ENCODE peak calls at places on chromosome 11, in six cellular contexts. One of them, this sample, is unnamed.

GRCh38 chr11:93193721-93194120 is 4.1 kb downstream of the SLC36A4 start:
- DNase-seq in mucosa of descending colon: no peak
- DNase-seq in ovary: no peak
- DNase-seq in CD8-positive, alpha-beta T cell: no peak
- DNase-seq in brain microvascular endothelial cell: no peak
- DNase-seq in tibial artery: no peak
- DNase-seq in this sample: no peak

GRCh38 chr11:61104963-61105362 is 2.7 kb downstream of the CD5 start:
- DNase-seq in tibial artery: no peak
- DNase-seq in mucosa of descending colon: no peak
- DNase-seq in CD8-positive, alpha-beta T cell: no peak
- DNase-seq in brain microvascular endothelial cell: no peak
- DNase-seq in ovary: no peak
- DNase-seq in this sample: no peak

GRCh38 chr11:103067118-103067517 is 24.8 kb downstream of the DCUN1D5 start:
- DNase-seq in brain microvascular endothelial cell: no peak
- DNase-seq in ovary: no peak
- DNase-seq in tibial artery: no peak
- DNase-seq in CD8-positive, alpha-beta T cell: no peak
- DNase-seq in mucosa of descending colon: no peak
- DNase-seq in this sample: no peak

GRCh38 chr11:363948-364761 is 5.1 kb upstream of the B4GALNT4 start:
- DNase-seq in CD8-positive, alpha-beta T cell: peak; percentile 72
- DNase-seq in brain microvascular endothelial cell: no peak
- DNase-seq in tibial artery: peak; percentile 7
- DNase-seq in mucosa of descending colon: peak; percentile 89
- DNase-seq in ovary: no peak
- DNase-seq in this sample: no peak

GRCh38 chr11:82865841-82866240 is 34.4 kb downstream of the PRCP start:
- DNase-seq in brain microvascular endothelial cell: peak; percentile 8
- DNase-seq in CD8-positive, alpha-beta T cell: no peak
- DNase-seq in ovary: no peak
- DNase-seq in tibial artery: no peak
- DNase-seq in mucosa of descending colon: no peak
- DNase-seq in this sample: no peak

GRCh38 chr11:12139144-12139881 is 28.9 kb downstream of the MICAL2 start:
- DNase-seq in CD8-positive, alpha-beta T cell: no peak
- DNase-seq in ovary: peak; percentile 53
- DNase-seq in mucosa of descending colon: peak; percentile 57
- DNase-seq in tibial artery: peak; percentile 40
- DNase-seq in brain microvascular endothelial cell: peak; percentile 56
- DNase-seq in this sample: peak; percentile 72

GRCh38 chr11:33773399-33774355 is 643 bp downstream of the FBXO3 start:
- DNase-seq in ovary: peak; percentile 27
- DNase-seq in tibial artery: peak; percentile 21
- DNase-seq in CD8-positive, alpha-beta T cell: peak; percentile 67
- DNase-seq in brain microvascular endothelial cell: no peak
- DNase-seq in mucosa of descending colon: no peak
- DNase-seq in this sample: no peak

GRCh38 chr11:72848846-72849466 is 34.7 kb downstream of the ATG16L2 start:
- DNase-seq in ovary: peak; percentile 37
- DNase-seq in CD8-positive, alpha-beta T cell: peak; percentile 46
- DNase-seq in brain microvascular endothelial cell: no peak
- DNase-seq in mucosa of descending colon: peak; percentile 41
- DNase-seq in tibial artery: no peak
- DNase-seq in this sample: no peak

GRCh38 chr11:68053117-68053516 is 14.3 kb downstream of the TCIRG1 start:
- DNase-seq in tibial artery: no peak
- DNase-seq in CD8-positive, alpha-beta T cell: no peak
- DNase-seq in mucosa of descending colon: no peak
- DNase-seq in ovary: no peak
- DNase-seq in brain microvascular endothelial cell: no peak
- DNase-seq in this sample: no peak

GRCh38 chr11:17890333-17890732 is 122.5 kb downstream of the SERGEF start:
- DNase-seq in brain microvascular endothelial cell: no peak
- DNase-seq in mucosa of descending colon: no peak
- DNase-seq in CD8-positive, alpha-beta T cell: no peak
- DNase-seq in ovary: no peak
- DNase-seq in tibial artery: no peak
- DNase-seq in this sample: no peak

GRCh38 chr11:72641900-72642814 is 32.1 kb downstream of the PDE2A start:
- DNase-seq in mucosa of descending colon: peak; percentile 63
- DNase-seq in tibial artery: no peak
- DNase-seq in brain microvascular endothelial cell: no peak
- DNase-seq in ovary: peak; percentile 44
- DNase-seq in CD8-positive, alpha-beta T cell: no peak
- DNase-seq in this sample: no peak

GRCh38 chr11:61756452-61757212 is 4.2 kb downstream of the MYRF start:
- DNase-seq in tibial artery: no peak
- DNase-seq in CD8-positive, alpha-beta T cell: peak; percentile 34
- DNase-seq in ovary: no peak
- DNase-seq in mucosa of descending colon: peak; percentile 81
- DNase-seq in brain microvascular endothelial cell: peak; percentile 48
- DNase-seq in this sample: no peak

GRCh38 chr11:112459001-112459400 is 198.3 kb upstream of the PLET1 start:
- DNase-seq in brain microvascular endothelial cell: no peak
- DNase-seq in CD8-positive, alpha-beta T cell: no peak
- DNase-seq in ovary: no peak
- DNase-seq in mucosa of descending colon: no peak
- DNase-seq in tibial artery: no peak
- DNase-seq in this sample: no peak

GRCh38 chr11:27055065-27055682 is 14.6 kb downstream of the BBOX1 start:
- DNase-seq in mucosa of descending colon: no peak
- DNase-seq in ovary: no peak
- DNase-seq in tibial artery: no peak
- DNase-seq in brain microvascular endothelial cell: peak; percentile 83
- DNase-seq in CD8-positive, alpha-beta T cell: no peak
- DNase-seq in this sample: peak; percentile 46

GRCh38 chr11:113952588-113952987 is 22.3 kb upstream of the HTR3A start:
- DNase-seq in mucosa of descending colon: no peak
- DNase-seq in ovary: no peak
- DNase-seq in CD8-positive, alpha-beta T cell: no peak
- DNase-seq in brain microvascular endothelial cell: no peak
- DNase-seq in tibial artery: no peak
- DNase-seq in this sample: no peak

GRCh38 chr11:129995163-129995562 is 7.5 kb downstream of the PRDM10 start:
- DNase-seq in ovary: no peak
- DNase-seq in CD8-positive, alpha-beta T cell: no peak
- DNase-seq in tibial artery: no peak
- DNase-seq in mucosa of descending colon: no peak
- DNase-seq in brain microvascular endothelial cell: no peak
- DNase-seq in this sample: no peak

GRCh38 chr11:129989437-129989836 is 13.2 kb downstream of the PRDM10 start:
- DNase-seq in brain microvascular endothelial cell: no peak
- DNase-seq in mucosa of descending colon: no peak
- DNase-seq in ovary: no peak
- DNase-seq in tibial artery: no peak
- DNase-seq in CD8-positive, alpha-beta T cell: no peak
- DNase-seq in this sample: no peak

GRCh38 chr11:129996113-129996870 is 6.3 kb downstream of the PRDM10 start:
- DNase-seq in tibial artery: no peak
- DNase-seq in ovary: no peak
- DNase-seq in mucosa of descending colon: no peak
- DNase-seq in CD8-positive, alpha-beta T cell: no peak
- DNase-seq in brain microvascular endothelial cell: no peak
- DNase-seq in this sample: no peak

GRCh38 chr11:129987950-129988349 is 14.7 kb downstream of the PRDM10 start:
- DNase-seq in ovary: no peak
- DNase-seq in tibial artery: no peak
- DNase-seq in mucosa of descending colon: no peak
- DNase-seq in CD8-positive, alpha-beta T cell: no peak
- DNase-seq in brain microvascular endothelial cell: no peak
- DNase-seq in this sample: no peak

DNA sequence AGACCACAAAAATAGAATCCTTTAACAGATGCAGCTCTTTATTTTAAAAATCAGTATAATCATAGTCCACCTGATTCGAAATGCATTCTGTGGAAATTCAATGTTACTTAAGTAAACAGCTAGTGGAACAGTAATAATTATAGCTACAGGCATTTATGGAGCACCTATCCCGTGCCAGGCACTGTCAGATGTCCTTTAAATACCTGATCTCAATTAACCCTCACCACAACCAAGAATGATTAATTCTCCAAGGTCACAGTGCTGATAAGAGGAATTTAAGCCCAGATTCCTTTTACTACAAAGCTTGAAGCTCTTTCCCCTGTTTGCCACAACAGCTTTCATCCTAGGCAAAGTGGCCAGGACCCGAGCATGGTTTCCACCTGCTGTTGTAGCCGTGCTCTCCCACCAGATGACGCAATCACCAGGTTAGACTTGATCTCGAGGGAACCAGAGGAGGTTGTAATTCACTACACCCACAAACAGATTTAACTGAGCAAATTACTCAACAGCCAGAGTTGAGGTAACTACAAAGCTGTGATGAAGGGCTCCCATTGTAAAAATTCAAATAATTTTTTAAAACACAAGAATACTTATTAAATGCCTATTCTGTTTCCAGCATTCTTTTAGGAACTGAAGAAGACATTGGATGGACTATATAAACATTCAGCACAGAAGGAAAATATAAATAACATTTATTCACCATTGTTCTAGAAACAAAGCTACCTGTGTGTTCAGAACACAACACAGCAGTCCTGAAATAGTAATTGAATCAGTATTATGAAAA is 10.3 kb downstream of the PRDM10 start:
- DNase-seq in tibial artery: no peak
- DNase-seq in brain microvascular endothelial cell: no peak
- DNase-seq in mucosa of descending colon: peak; percentile 58
- DNase-seq in CD8-positive, alpha-beta T cell: peak; percentile 49
- DNase-seq in ovary: no peak
- DNase-seq in this sample: no peak
- TF ChIP-seq CTCF in tibial artery: no peak
- TF ChIP-seq CTCF in brain microvascular endothelial cell: peak; percentile 27
- TF ChIP-seq CTCF in mucosa of descending colon: no peak
- TF ChIP-seq CTCF in CD8-positive, alpha-beta T cell: peak; percentile 42
- TF ChIP-seq CTCF in ovary: no peak
- TF ChIP-seq CTCF in this sample: no peak

GRCh38 chr11:65491163-65491465 is 7.7 kb upstream of the MALAT1 start:
- DNase-seq in tibial artery: no peak
- DNase-seq in brain microvascular endothelial cell: peak; percentile 30
- DNase-seq in CD8-positive, alpha-beta T cell: no peak
- DNase-seq in mucosa of descending colon: peak; percentile 39
- DNase-seq in ovary: no peak
- DNase-seq in this sample: no peak

GRCh38 chr11:65491614-65492386 is 7.0 kb upstream of the MALAT1 start:
- DNase-seq in mucosa of descending colon: peak; percentile 87
- DNase-seq in ovary: peak; percentile 62
- DNase-seq in tibial artery: peak; percentile 90
- DNase-seq in CD8-positive, alpha-beta T cell: no peak
- DNase-seq in brain microvascular endothelial cell: peak; percentile 93
- DNase-seq in this sample: peak; percentile 99

GRCh38 chr11:65492387-65492636 is 6.5 kb upstream of the MALAT1 start:
- DNase-seq in ovary: no peak
- DNase-seq in mucosa of descending colon: no peak
- DNase-seq in brain microvascular endothelial cell: no peak
- DNase-seq in CD8-positive, alpha-beta T cell: no peak
- DNase-seq in tibial artery: no peak
- DNase-seq in this sample: no peak

GRCh38 chr11:65493367-65494176 is 5.3 kb upstream of the MALAT1 start:
- DNase-seq in CD8-positive, alpha-beta T cell: no peak
- DNase-seq in mucosa of descending colon: peak; percentile 72
- DNase-seq in tibial artery: peak; percentile 92
- DNase-seq in brain microvascular endothelial cell: peak; percentile 96
- DNase-seq in ovary: peak; percentile 62
- DNase-seq in this sample: peak; percentile 92

DNA sequence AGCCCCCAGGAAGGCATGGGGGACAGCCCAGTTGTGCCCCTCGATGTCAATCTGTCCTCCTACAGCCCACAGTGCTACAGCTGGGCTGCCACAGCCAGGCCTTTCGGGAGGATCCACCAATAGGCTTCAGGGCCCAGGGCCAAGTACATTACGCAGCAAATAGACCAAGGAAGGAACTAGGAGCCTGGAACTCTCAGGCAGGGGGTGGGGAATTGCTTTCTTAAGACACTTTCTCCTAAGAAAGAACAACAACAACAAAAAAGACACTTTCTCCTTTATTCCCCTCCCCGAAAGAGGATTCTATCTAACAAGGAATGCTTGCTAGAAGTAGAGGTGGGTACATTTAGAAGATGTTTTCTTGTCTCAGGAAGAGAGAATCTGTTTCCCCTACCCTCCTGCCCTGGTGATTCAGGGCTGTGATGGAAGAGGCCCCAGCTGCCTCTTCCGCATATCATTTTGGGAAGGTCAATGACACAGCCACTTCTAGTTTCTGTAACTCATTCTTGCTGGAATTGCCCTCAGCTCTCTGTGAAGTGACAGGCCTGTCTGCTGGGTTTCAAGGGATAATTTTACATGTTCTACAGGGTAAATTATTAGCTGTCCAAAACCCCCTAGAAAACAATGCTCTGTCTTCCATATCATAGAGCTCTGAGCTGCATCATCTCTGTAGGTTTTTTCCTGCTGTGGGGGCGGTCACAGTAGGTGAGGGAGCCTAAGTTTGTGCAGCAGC is 6.0 kb upstream of the MALAT1 start:
- DNase-seq in CD8-positive, alpha-beta T cell: no peak
- DNase-seq in ovary: peak; percentile 84
- DNase-seq in brain microvascular endothelial cell: peak; percentile 81
- DNase-seq in mucosa of descending colon: peak; percentile 75
- DNase-seq in tibial artery: peak; percentile 97
- DNase-seq in this sample: no peak
- H3K4me3 ChIP-seq in CD8-positive, alpha-beta T cell: no peak overlapping the region
- H3K4me3 ChIP-seq in ovary: no peak overlapping the region
- H3K4me3 ChIP-seq in brain microvascular endothelial cell: no peak overlapping the region
- H3K4me3 ChIP-seq in mucosa of descending colon: no peak overlapping the region
- H3K4me3 ChIP-seq in tibial artery: peak overlapping the region; percentile 21
- H3K4me3 ChIP-seq in this sample: no peak overlapping the region

GRCh38 chr11:75208444-75208843 is 32.1 kb upstream of the TPBGL start:
- DNase-seq in CD8-positive, alpha-beta T cell: no peak
- DNase-seq in tibial artery: no peak
- DNase-seq in ovary: no peak
- DNase-seq in mucosa of descending colon: no peak
- DNase-seq in brain microvascular endothelial cell: no peak
- DNase-seq in this sample: no peak

GRCh38 chr11:75212463-75212862 is 28.1 kb upstream of the TPBGL start:
- DNase-seq in ovary: no peak
- DNase-seq in brain microvascular endothelial cell: no peak
- DNase-seq in CD8-positive, alpha-beta T cell: no peak
- DNase-seq in mucosa of descending colon: no peak
- DNase-seq in tibial artery: no peak
- DNase-seq in this sample: no peak

GRCh38 chr11:75219869-75220268 is 20.7 kb upstream of the TPBGL start:
- DNase-seq in brain microvascular endothelial cell: no peak
- DNase-seq in ovary: no peak
- DNase-seq in mucosa of descending colon: no peak
- DNase-seq in CD8-positive, alpha-beta T cell: no peak
- DNase-seq in tibial artery: no peak
- DNase-seq in this sample: no peak

GRCh38 chr11:75214843-75215242 is 25.7 kb upstream of the TPBGL start:
- DNase-seq in ovary: no peak
- DNase-seq in mucosa of descending colon: no peak
- DNase-seq in tibial artery: no peak
- DNase-seq in CD8-positive, alpha-beta T cell: no peak
- DNase-seq in brain microvascular endothelial cell: no peak
- DNase-seq in this sample: no peak

GRCh38 chr11:75214411-75214821 is 26.2 kb upstream of the TPBGL start:
- DNase-seq in ovary: peak; percentile 57
- DNase-seq in CD8-positive, alpha-beta T cell: peak; percentile 75
- DNase-seq in tibial artery: peak; percentile 73
- DNase-seq in brain microvascular endothelial cell: peak; percentile 80
- DNase-seq in mucosa of descending colon: peak; percentile 78
- DNase-seq in this sample: no peak
- TF ChIP-seq CTCF in ovary: no peak
- TF ChIP-seq CTCF in CD8-positive, alpha-beta T cell: no peak
- TF ChIP-seq CTCF in tibial artery: no peak
- TF ChIP-seq CTCF in brain microvascular endothelial cell: peak; percentile 85
- TF ChIP-seq CTCF in mucosa of descending colon: no peak
- TF ChIP-seq CTCF in this sample: peak; percentile 52

GRCh38 chr11:118916842-118917388 is 8.8 kb downstream of the BCL9L start:
- DNase-seq in brain microvascular endothelial cell: peak; percentile 75
- DNase-seq in CD8-positive, alpha-beta T cell: no peak
- DNase-seq in ovary: peak; percentile 80
- DNase-seq in tibial artery: peak; percentile 84
- DNase-seq in mucosa of descending colon: peak; percentile 49
- DNase-seq in this sample: no peak
- H3K4me3 ChIP-seq in brain microvascular endothelial cell: no peak overlapping the region
- H3K4me3 ChIP-seq in CD8-positive, alpha-beta T cell: peak overlapping the region; percentile 90
- H3K4me3 ChIP-seq in ovary: no peak overlapping the region
- H3K4me3 ChIP-seq in tibial artery: peak overlapping the region; percentile 72
- H3K4me3 ChIP-seq in mucosa of descending colon: no peak overlapping the region
- H3K4me3 ChIP-seq in this sample: peak overlapping the region; percentile 13